ENCODE peak calls at places on chromosomes 2 and 18, in five cellular contexts. M, Z, U, L and K are unnamed samples.

GRCh38 chr2:233003658-233004555 is 9.1 kb downstream of the NGEF start:
- DNase-seq in M (no peak), Z (no peak), U (peak; percentile 43), L (no peak), K (peak; percentile 6)

GRCh38 chr18:2002178-2002577 is 569.1 kb downstream of the METTL4 start:
- DNase-seq in M (no peak), Z (peak; percentile 8), U (no peak), L (no peak), K (no peak)

GRCh38 chr2:37366773-37367172 is 22.3 kb downstream of the QPCT start:
- DNase-seq in M (no peak), Z (no peak), U (no peak), L (no peak), K (no peak)

GRCh38 chr2:219155054-219155644 is 5.5 kb downstream of the NHEJ1 start:
- DNase-seq in M (peak; percentile 87), Z (peak; percentile 42), U (no peak), L (peak; percentile 63), K (no peak)

GRCh38 chr18:23547306-23547705 is 39.0 kb downstream of the NPC1 start:
- DNase-seq in M (no peak), Z (no peak), U (no peak), L (no peak), K (no peak)

GRCh38 chr2:174593574-174594203 is 3.9 kb downstream of the WIPF1 start:
- DNase-seq in M (peak; percentile 84), Z (no peak), U (no peak), L (peak; percentile 41), K (no peak)

GRCh38 chr2:106537047-106537446 is 49.9 kb downstream of the CD8B2 start:
- DNase-seq in M (no peak), Z (no peak), U (no peak), L (peak; percentile 37), K (no peak)

GRCh38 chr2:133489146-133489545 is 79.1 kb downstream of the NCKAP5 start:
- DNase-seq in M (no peak), Z (no peak), U (no peak), L (no peak), K (no peak)

GRCh38 chr2:10419553-10420257 is 28.4 kb downstream of the ODC1 start:
- DNase-seq in M (no peak), Z (no peak), U (no peak), L (no peak), K (peak; percentile 71)

GRCh38 chr2:184654945-184655344 is 56.6 kb downstream of the ZNF804A start:
- DNase-seq in M (peak; percentile 41), Z (no peak), U (no peak), L (no peak), K (no peak)

GRCh38 chr18:76359909-76360308 is 135.1 kb downstream of the ZNF516 start:
- DNase-seq in M (no peak), Z (no peak), U (no peak), L (no peak), K (no peak)
- H3K36me3 ChIP-seq in M (peaks cover 11% of the 10 kb centered on the region), Z (peaks cover 66% of the 10 kb centered on the region), U (no peaks in the 10 kb centered on the region), L (no peaks in the 10 kb centered on the region), K (peaks cover 13% of the 10 kb centered on the region)

GRCh38 chr2:101290711-101291110 is 17.8 kb downstream of the RNF149 start:
- DNase-seq in M (no peak), Z (no peak), U (no peak), L (no peak), K (no peak)
- H3K36me3 ChIP-seq in M (peaks cover 61% of the 10 kb centered on the region), Z (peaks cover 45% of the 10 kb centered on the region), U (no peaks in the 10 kb centered on the region), L (no peaks in the 10 kb centered on the region), K (peaks cover 10% of the 10 kb centered on the region)

DNA sequence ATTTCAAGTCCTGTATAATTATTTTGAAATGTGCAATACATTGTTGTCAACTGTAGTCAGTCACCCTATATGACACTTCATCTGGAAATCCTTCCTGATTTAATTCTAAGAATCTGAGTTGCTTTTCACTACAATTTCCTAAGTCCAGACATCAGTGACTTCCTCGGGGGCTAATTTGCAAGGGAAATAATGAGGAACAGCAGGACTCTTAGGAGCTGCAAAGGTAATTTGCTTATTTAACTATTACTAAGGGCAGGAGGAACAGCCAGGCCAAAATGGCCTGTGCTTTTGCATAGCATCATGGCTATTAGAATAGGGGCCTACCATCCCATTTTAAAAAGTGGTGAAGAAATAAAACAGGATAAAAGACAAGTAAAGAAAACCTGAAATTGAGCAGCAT is 178.8 kb downstream of the MC4R start:
- DNase-seq in M (no peak), Z (no peak), U (no peak), L (no peak), K (no peak)
- H3K36me3 ChIP-seq in M (no peaks in the 10 kb centered on the region), Z (no peaks in the 10 kb centered on the region), U (no peaks in the 10 kb centered on the region), L (no peaks in the 10 kb centered on the region), K (no peaks in the 10 kb centered on the region)

GRCh38 chr2:202314116-202314515 is 48.6 kb downstream of the NOP58 start:
- DNase-seq in M (no peak), Z (no peak), U (no peak), L (no peak), K (no peak)
- H3K36me3 ChIP-seq in M (peaks cover 4% of the 10 kb centered on the region), Z (no peaks in the 10 kb centered on the region), U (no peaks in the 10 kb centered on the region), L (no peaks in the 10 kb centered on the region), K (no peaks in the 10 kb centered on the region)

GRCh38 chr18:42067527-42067926 is 112.5 kb downstream of the PIK3C3 start:
- DNase-seq in M (no peak), Z (no peak), U (no peak), L (no peak), K (no peak)
- H3K36me3 ChIP-seq in M (peaks cover 35% of the 10 kb centered on the region), Z (peaks cover 7% of the 10 kb centered on the region), U (peaks cover 16% of the 10 kb centered on the region), L (no peaks in the 10 kb centered on the region), K (no peaks in the 10 kb centered on the region)

DNA sequence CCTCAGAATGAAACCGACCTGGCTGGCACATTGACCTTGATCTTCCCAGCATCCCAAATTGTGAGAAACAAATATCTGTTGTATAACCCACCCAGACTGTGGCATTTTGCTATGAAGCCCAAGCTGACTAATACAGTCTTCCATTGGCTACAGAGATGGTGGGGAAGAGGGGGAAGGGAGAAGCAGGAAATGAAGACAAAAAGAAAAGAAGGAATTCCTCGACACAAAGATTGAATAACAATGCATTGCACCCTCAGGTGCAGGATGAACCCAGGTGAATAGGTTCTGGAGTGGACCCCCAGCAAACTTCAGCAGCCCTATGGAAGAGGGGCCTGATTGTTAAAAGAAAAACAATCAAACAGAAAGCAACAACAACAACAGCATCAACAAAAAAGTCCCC is 270.7 kb downstream of the FSIP2 start:
- DNase-seq in M (no peak), Z (no peak), U (no peak), L (no peak), K (no peak)
- H3K36me3 ChIP-seq in M (no peaks in the 10 kb centered on the region), Z (no peaks in the 10 kb centered on the region), U (no peaks in the 10 kb centered on the region), L (no peaks in the 10 kb centered on the region), K (no peaks in the 10 kb centered on the region)